ENCODE peak calls at places on chromosome 14, in five cellular contexts. One of them, this sample, is unnamed.

GRCh38 chr14:71668186-71668912 is 263.9 kb upstream of the RGS6 start:
- DNase-seq in activated naive CD8-positive, alpha-beta T cell treated with anti-CD3 and anti-CD28 coated beads, Interleukin-2, amount 50 U/mL, for 16 hours: no peak
- DNase-seq in ACHN: no peak
- DNase-seq in mesothelial cell of epicardium: no peak
- DNase-seq in anterior cingulate cortex: no peak
- DNase-seq in this sample: no peak

GRCh38 chr14:64685364-64686130 is 18.7 kb upstream of the PLEKHG3 start:
- DNase-seq in activated naive CD8-positive, alpha-beta T cell treated with anti-CD3 and anti-CD28 coated beads, Interleukin-2, amount 50 U/mL, for 16 hours: no peak
- DNase-seq in ACHN: no peak
- DNase-seq in mesothelial cell of epicardium: no peak
- DNase-seq in anterior cingulate cortex: no peak
- DNase-seq in this sample: no peak

GRCh38 chr14:51630987-51631386 is 20.7 kb upstream of the FRMD6 start:
- DNase-seq in activated naive CD8-positive, alpha-beta T cell treated with anti-CD3 and anti-CD28 coated beads, Interleukin-2, amount 50 U/mL, for 16 hours: no peak
- DNase-seq in ACHN: no peak
- DNase-seq in mesothelial cell of epicardium: no peak
- DNase-seq in anterior cingulate cortex: peak
- DNase-seq in this sample: no peak

GRCh38 chr14:101508948-101509729 is 52.2 kb upstream of the DIO3 start:
- DNase-seq in activated naive CD8-positive, alpha-beta T cell treated with anti-CD3 and anti-CD28 coated beads, Interleukin-2, amount 50 U/mL, for 16 hours: no peak
- DNase-seq in ACHN: no peak
- DNase-seq in mesothelial cell of epicardium: no peak
- DNase-seq in anterior cingulate cortex: no peak
- DNase-seq in this sample: no peak

GRCh38 chr14:24372701-24373416 is 4.9 kb downstream of the NFATC4 start:
- DNase-seq in activated naive CD8-positive, alpha-beta T cell treated with anti-CD3 and anti-CD28 coated beads, Interleukin-2, amount 50 U/mL, for 16 hours: no peak
- DNase-seq in ACHN: no peak
- DNase-seq in mesothelial cell of epicardium: no peak
- DNase-seq in anterior cingulate cortex: no peak
- DNase-seq in this sample: no peak

GRCh38 chr14:96057738-96058137 is 18.6 kb downstream of the C14orf132 start:
- DNase-seq in activated naive CD8-positive, alpha-beta T cell treated with anti-CD3 and anti-CD28 coated beads, Interleukin-2, amount 50 U/mL, for 16 hours: no peak
- DNase-seq in ACHN: no peak
- DNase-seq in mesothelial cell of epicardium: no peak
- DNase-seq in anterior cingulate cortex: no peak
- DNase-seq in this sample: no peak

GRCh38 chr14:63204407-63205280 is at the start of gene RHOJ:
- DNase-seq in activated naive CD8-positive, alpha-beta T cell treated with anti-CD3 and anti-CD28 coated beads, Interleukin-2, amount 50 U/mL, for 16 hours: no peak
- DNase-seq in ACHN: no peak
- DNase-seq in mesothelial cell of epicardium: no peak
- DNase-seq in anterior cingulate cortex: peak
- DNase-seq in this sample: no peak

GRCh38 chr14:103679351-103679750 is 35.9 kb downstream of the XRCC3 start:
- DNase-seq in activated naive CD8-positive, alpha-beta T cell treated with anti-CD3 and anti-CD28 coated beads, Interleukin-2, amount 50 U/mL, for 16 hours: peak
- DNase-seq in ACHN: peak
- DNase-seq in mesothelial cell of epicardium: no peak
- DNase-seq in anterior cingulate cortex: no peak
- DNase-seq in this sample: no peak

GRCh38 chr14:85572845-85573244 is 42.9 kb downstream of the FLRT2 start:
- DNase-seq in activated naive CD8-positive, alpha-beta T cell treated with anti-CD3 and anti-CD28 coated beads, Interleukin-2, amount 50 U/mL, for 16 hours: no peak
- DNase-seq in ACHN: peak
- DNase-seq in mesothelial cell of epicardium: no peak
- DNase-seq in anterior cingulate cortex: no peak
- DNase-seq in this sample: no peak

GRCh38 chr14:91059576-91060471 is 617 bp downstream of the RPS6KA5 start:
- DNase-seq in activated naive CD8-positive, alpha-beta T cell treated with anti-CD3 and anti-CD28 coated beads, Interleukin-2, amount 50 U/mL, for 16 hours: peak
- DNase-seq in ACHN: peak
- DNase-seq in mesothelial cell of epicardium: peak
- DNase-seq in anterior cingulate cortex: no peak
- DNase-seq in this sample: no peak

GRCh38 chr14:37202812-37203211 is 5.1 kb downstream of the MIPOL1 start:
- DNase-seq in activated naive CD8-positive, alpha-beta T cell treated with anti-CD3 and anti-CD28 coated beads, Interleukin-2, amount 50 U/mL, for 16 hours: no peak
- DNase-seq in ACHN: no peak
- DNase-seq in mesothelial cell of epicardium: no peak
- DNase-seq in anterior cingulate cortex: no peak
- DNase-seq in this sample: no peak

GRCh38 chr14:95841680-95842079 is 35.0 kb upstream of the TUNAR start:
- DNase-seq in activated naive CD8-positive, alpha-beta T cell treated with anti-CD3 and anti-CD28 coated beads, Interleukin-2, amount 50 U/mL, for 16 hours: no peak
- DNase-seq in ACHN: no peak
- DNase-seq in mesothelial cell of epicardium: no peak
- DNase-seq in anterior cingulate cortex: no peak
- DNase-seq in this sample: no peak

GRCh38 chr14:95889236-95889979 is 12.8 kb downstream of the TUNAR start:
- DNase-seq in activated naive CD8-positive, alpha-beta T cell treated with anti-CD3 and anti-CD28 coated beads, Interleukin-2, amount 50 U/mL, for 16 hours: no peak
- DNase-seq in ACHN: no peak
- DNase-seq in mesothelial cell of epicardium: no peak
- DNase-seq in anterior cingulate cortex: no peak
- DNase-seq in this sample: no peak

GRCh38 chr14:65330416-65330815 is 82.1 kb upstream of the FUT8 start:
- DNase-seq in activated naive CD8-positive, alpha-beta T cell treated with anti-CD3 and anti-CD28 coated beads, Interleukin-2, amount 50 U/mL, for 16 hours: no peak
- DNase-seq in ACHN: no peak
- DNase-seq in mesothelial cell of epicardium: no peak
- DNase-seq in anterior cingulate cortex: no peak
- DNase-seq in this sample: no peak

GRCh38 chr14:105146181-105146975 is 22.2 kb downstream of the JAG2 start:
- DNase-seq in activated naive CD8-positive, alpha-beta T cell treated with anti-CD3 and anti-CD28 coated beads, Interleukin-2, amount 50 U/mL, for 16 hours: no peak
- DNase-seq in ACHN: no peak
- DNase-seq in mesothelial cell of epicardium: no peak
- DNase-seq in anterior cingulate cortex: no peak
- DNase-seq in this sample: no peak

GRCh38 chr14:23930742-23931141 is 22.8 kb upstream of the DHRS4 start:
- DNase-seq in activated naive CD8-positive, alpha-beta T cell treated with anti-CD3 and anti-CD28 coated beads, Interleukin-2, amount 50 U/mL, for 16 hours: no peak
- DNase-seq in ACHN: no peak
- DNase-seq in mesothelial cell of epicardium: no peak
- DNase-seq in anterior cingulate cortex: no peak
- DNase-seq in this sample: no peak

This sample was measured in omental fat pad.